ENCODE peak calls at places on chromosomes 2 and 18, in nine cellular contexts. V is NCI-H1436; Z is CD4-positive, alpha-beta T cell; Q is H7; H is CD4-positive, alpha-beta memory T cell; D is stimulated activated CD4-positive, alpha-beta T cell treated with anti-CD3 and anti-CD28 coated beads, TNF-alpha, amount 100 ng/mL, for 1 hour; R is ELR; J is HCT116; I is DMS153. E is an unnamed sample.

GRCh38 chr18:68757121-68757520 is 40.8 kb upstream of the CCDC102B start:
- DNase-seq in Z (no peak), H (no peak), Q (no peak), V (no peak), D (no peak), J (no peak), I (no peak), R (no peak), E (no peak)

GRCh38 chr2:113980946-113981345 is 91.1 kb downstream of the ACTR3 start:
- DNase-seq in H (no peak), Q (no peak), Z (no peak), J (no peak), I (no peak), D (no peak), R (peak; percentile 44), V (no peak), E (no peak)

GRCh38 chr2:238568455-238569414 is 142.0 kb downstream of the ASB1 start:
- DNase-seq in Q (peak; percentile 43), Z (no peak), H (no peak), R (no peak), J (no peak), V (no peak), D (no peak), I (no peak), E (no peak)

GRCh38 chr18:63082661-63083531 is 236.7 kb downstream of the BCL2 start:
- DNase-seq in R (peak; percentile 14), V (no peak), I (no peak), J (no peak), Z (no peak), Q (no peak), D (no peak), H (no peak), E (no peak)

GRCh38 chr2:1653137-1653789 is 91.1 kb downstream of the PXDN start:
- DNase-seq in V (no peak), Z (no peak), D (no peak), R (peak; percentile 91), I (no peak), J (no peak), H (no peak), Q (no peak), E (no peak)

GRCh38 chr18:57075716-57076400 is 71.0 kb upstream of the BOD1L2 start:
- DNase-seq in V (no peak), I (no peak), Z (no peak), R (no peak), D (no peak), H (no peak), J (no peak), Q (peak; percentile 43), E (no peak)

GRCh38 chr2:191690327-191690726 is 12.4 kb downstream of the NABP1 start:
- DNase-seq in I (no peak), H (no peak), R (peak; percentile 54), V (no peak), Z (no peak), J (no peak), D (no peak), Q (no peak), E (no peak)

GRCh38 chr2:223270538-223270937 is 218.5 kb downstream of the KCNE4 start:
- DNase-seq in H (no peak), J (no peak), R (no peak), V (no peak), I (no peak), Q (no peak), Z (no peak), D (no peak), E (no peak)

GRCh38 chr2:233165895-233166661 is 85.4 kb upstream of the ATG16L1 start:
- DNase-seq in I (no peak), Z (no peak), D (no peak), R (no peak), J (no peak), H (peak; percentile 11), Q (no peak), V (no peak), E (no peak)

GRCh38 chr2:147551331-147551730 is 293.5 kb upstream of the ACVR2A start:
- DNase-seq in I (no peak), R (no peak), J (no peak), D (no peak), H (no peak), Z (no peak), V (no peak), Q (no peak), E (no peak)

GRCh38 chr2:96308248-96308647 is 2.9 kb upstream of the SNRNP200 start:
- DNase-seq in R (no peak), J (no peak), Q (no peak), H (no peak), Z (no peak), D (no peak), V (no peak), I (peak; percentile 6), E (no peak)

GRCh38 chr18:56185126-56185525 is 453.3 kb downstream of the TXNL1 start:
- DNase-seq in H (no peak), J (no peak), V (no peak), Q (no peak), I (no peak), R (no peak), D (no peak), Z (no peak), E (no peak)

GRCh38 chr18:11733031-11733430 is 44.0 kb downstream of the GNAL start:
- DNase-seq in I (no peak), D (peak; percentile 21), R (peak; percentile 67), Q (peak; percentile 89), V (peak; percentile 40), J (peak; percentile 48), H (peak; percentile 38), Z (peak; percentile 73), E (no peak)

GRCh38 chr2:151506170-151506569 is 96.5 kb downstream of the RIF1 start:
- DNase-seq in H (no peak), Q (no peak), I (no peak), R (no peak), V (no peak), J (no peak), D (no peak), Z (no peak), E (no peak)

GRCh38 chr2:208501217-208501616 is 94.6 kb downstream of the PTH2R start:
- DNase-seq in J (no peak), I (peak; percentile 88), Z (no peak), Q (peak; percentile 15), D (no peak), V (peak; percentile 67), R (no peak), H (no peak), E (no peak)

GRCh38 chr18:35408843-35409261 is 31.7 kb upstream of the ZNF396 start:
- DNase-seq in R (no peak), D (no peak), Q (no peak), I (no peak), H (no peak), J (no peak), V (no peak), Z (no peak), E (no peak)

GRCh38 chr18:44748582-44748981 is 67.9 kb downstream of the SETBP1 start:
- DNase-seq in D (no peak), R (no peak), Q (no peak), Z (no peak), I (no peak), V (no peak), J (no peak), H (no peak), E (no peak)

GRCh38 chr18:58884694-58885093 is 20.0 kb downstream of the ZNF532 start:
- DNase-seq in Q (no peak), D (no peak), Z (no peak), R (no peak), V (no peak), I (no peak), J (no peak), H (no peak), E (no peak)

GRCh38 chr2:25194576-25195122 is 26.3 kb upstream of the POMC start:
- DNase-seq in D (no peak), J (no peak), V (no peak), R (no peak), Z (no peak), H (no peak), I (no peak), Q (no peak), E (no peak)

GRCh38 chr18:46660955-46661749 is 4.1 kb upstream of the LOXHD1 start:
- DNase-seq in Z (no peak), I (no peak), H (no peak), V (no peak), D (no peak), R (peak; percentile 37), Q (peak; percentile 70), J (no peak), E (no peak)

GRCh38 chr2:153068067-153068466 is 349.6 kb downstream of the ARL6IP6 start:
- DNase-seq in Q (no peak), Z (no peak), H (no peak), I (no peak), V (no peak), D (no peak), J (no peak), R (no peak), E (no peak)

GRCh38 chr2:223055140-223055539 is 3.1 kb downstream of the KCNE4 start:
- DNase-seq in R (no peak), V (no peak), D (no peak), Q (no peak), I (no peak), H (no peak), J (no peak), Z (no peak), E (no peak)

GRCh38 chr2:21822505-21822904 is 698.7 kb downstream of the TDRD15 start:
- DNase-seq in D (no peak), R (no peak), V (no peak), H (no peak), Q (no peak), J (no peak), Z (no peak), I (no peak), E (no peak)

GRCh38 chr2:152759290-152760072 is 41.1 kb downstream of the ARL6IP6 start:
- DNase-seq in Z (no peak), D (no peak), Q (no peak), V (no peak), H (no peak), I (no peak), J (no peak), R (no peak), E (no peak)

GRCh38 chr2:81412681-81413080 is 1108.1 kb upstream of the LRRTM1 start:
- DNase-seq in Q (no peak), H (no peak), V (no peak), Z (no peak), D (no peak), I (no peak), J (no peak), R (peak; percentile 72), E (no peak)

GRCh38 chr18:14577971-14578370 is 34.6 kb upstream of the POTEC start:
- DNase-seq in H (no peak), J (no peak), I (no peak), R (no peak), Z (no peak), V (no peak), Q (no peak), D (no peak), E (no peak)

GRCh38 chr2:100260712-100261620 is 61.3 kb downstream of the LONRF2 start:
- DNase-seq in H (no peak), V (no peak), R (peak; percentile 83), Q (peak; percentile 84), Z (no peak), I (no peak), D (no peak), J (peak; percentile 36), E (no peak)

GRCh38 chr2:30706534-30707303 is 100.5 kb downstream of the CAPN13 start:
- DNase-seq in Q (peak; percentile 75), J (peak; percentile 48), H (peak; percentile 63), I (peak; percentile 34), Z (peak; percentile 76), R (peak; percentile 60), D (peak; percentile 42), V (peak; percentile 68), E (no peak)

GRCh38 chr18:79612291-79613108 is 67.1 kb upstream of the CTDP1 start:
- DNase-seq in Q (no peak), H (no peak), J (no peak), I (no peak), Z (no peak), D (no peak), R (no peak), V (no peak), E (no peak)